ENCODE peak calls at places on chromosomes 13 and 19, in eight cellular contexts. One of them, this sample, is unnamed.

GRCh38 chr13:32019612-32020233 is 11.9 kb upstream of the FRY start:
- DNase-seq in neural crest cell: peak
- DNase-seq in stimulated activated CD4-positive, alpha-beta T cell treated with anti-CD3 and anti-CD28 coated beads, Interleukin-1b, Interleukin-23, amount 100 ng/mL, for 48 hours: no peak
- DNase-seq in activated CD8-positive, alpha-beta T cell treated with anti-CD3 and anti-CD28 coated beads, Interleukin-2, amount 10 ng/mL, durations not matched to agents 7 days and 5 days: peak
- DNase-seq in stromal cell of bone marrow: no peak
- DNase-seq in T follicular helper cell: no peak
- DNase-seq in CMK: no peak
- DNase-seq in LHCN-M2: peak
- DNase-seq in this sample: peak

GRCh38 chr19:38478273-38478971 is 44.9 kb downstream of the RYR1 start:
- DNase-seq in neural crest cell: peak
- DNase-seq in stimulated activated CD4-positive, alpha-beta T cell treated with anti-CD3 and anti-CD28 coated beads, Interleukin-1b, Interleukin-23, amount 100 ng/mL, for 48 hours: no peak
- DNase-seq in activated CD8-positive, alpha-beta T cell treated with anti-CD3 and anti-CD28 coated beads, Interleukin-2, amount 10 ng/mL, durations not matched to agents 7 days and 5 days: peak
- DNase-seq in stromal cell of bone marrow: no peak
- DNase-seq in T follicular helper cell: no peak
- DNase-seq in CMK: peak
- DNase-seq in LHCN-M2: peak
- DNase-seq in this sample: no peak

GRCh38 chr13:110265341-110265681 is 41.6 kb downstream of the COL4A1 start:
- DNase-seq in neural crest cell: no peak
- DNase-seq in stimulated activated CD4-positive, alpha-beta T cell treated with anti-CD3 and anti-CD28 coated beads, Interleukin-1b, Interleukin-23, amount 100 ng/mL, for 48 hours: no peak
- DNase-seq in activated CD8-positive, alpha-beta T cell treated with anti-CD3 and anti-CD28 coated beads, Interleukin-2, amount 10 ng/mL, durations not matched to agents 7 days and 5 days: no peak
- DNase-seq in stromal cell of bone marrow: no peak
- DNase-seq in T follicular helper cell: no peak
- DNase-seq in CMK: no peak
- DNase-seq in LHCN-M2: no peak
- DNase-seq in this sample: no peak

GRCh38 chr13:50511877-50512332 is 331.6 kb downstream of the DLEU7 start:
- DNase-seq in neural crest cell: no peak
- DNase-seq in stimulated activated CD4-positive, alpha-beta T cell treated with anti-CD3 and anti-CD28 coated beads, Interleukin-1b, Interleukin-23, amount 100 ng/mL, for 48 hours: no peak
- DNase-seq in activated CD8-positive, alpha-beta T cell treated with anti-CD3 and anti-CD28 coated beads, Interleukin-2, amount 10 ng/mL, durations not matched to agents 7 days and 5 days: no peak
- DNase-seq in stromal cell of bone marrow: no peak
- DNase-seq in T follicular helper cell: no peak
- DNase-seq in CMK: no peak
- DNase-seq in LHCN-M2: no peak
- DNase-seq in this sample: no peak

GRCh38 chr19:39709026-39709872 is 5.0 kb downstream of the LGALS14 start:
- DNase-seq in neural crest cell: no peak
- DNase-seq in stimulated activated CD4-positive, alpha-beta T cell treated with anti-CD3 and anti-CD28 coated beads, Interleukin-1b, Interleukin-23, amount 100 ng/mL, for 48 hours: no peak
- DNase-seq in activated CD8-positive, alpha-beta T cell treated with anti-CD3 and anti-CD28 coated beads, Interleukin-2, amount 10 ng/mL, durations not matched to agents 7 days and 5 days: no peak
- DNase-seq in stromal cell of bone marrow: no peak
- DNase-seq in T follicular helper cell: no peak
- DNase-seq in CMK: no peak
- DNase-seq in LHCN-M2: no peak
- DNase-seq in this sample: no peak

GRCh38 chr13:49756263-49756662 is 36.2 kb downstream of the KPNA3 start:
- DNase-seq in neural crest cell: no peak
- DNase-seq in stimulated activated CD4-positive, alpha-beta T cell treated with anti-CD3 and anti-CD28 coated beads, Interleukin-1b, Interleukin-23, amount 100 ng/mL, for 48 hours: no peak
- DNase-seq in activated CD8-positive, alpha-beta T cell treated with anti-CD3 and anti-CD28 coated beads, Interleukin-2, amount 10 ng/mL, durations not matched to agents 7 days and 5 days: no peak
- DNase-seq in stromal cell of bone marrow: no peak
- DNase-seq in T follicular helper cell: no peak
- DNase-seq in CMK: no peak
- DNase-seq in LHCN-M2: no peak
- DNase-seq in this sample: no peak

GRCh38 chr19:5253403-5254110 is 87.1 kb downstream of the PTPRS start:
- DNase-seq in neural crest cell: no peak
- DNase-seq in stimulated activated CD4-positive, alpha-beta T cell treated with anti-CD3 and anti-CD28 coated beads, Interleukin-1b, Interleukin-23, amount 100 ng/mL, for 48 hours: no peak
- DNase-seq in activated CD8-positive, alpha-beta T cell treated with anti-CD3 and anti-CD28 coated beads, Interleukin-2, amount 10 ng/mL, durations not matched to agents 7 days and 5 days: no peak
- DNase-seq in stromal cell of bone marrow: peak
- DNase-seq in T follicular helper cell: no peak
- DNase-seq in CMK: no peak
- DNase-seq in LHCN-M2: no peak
- DNase-seq in this sample: no peak

GRCh38 chr19:2394054-2394668 is 33.2 kb downstream of the TIMM13 start:
- DNase-seq in neural crest cell: no peak
- DNase-seq in stimulated activated CD4-positive, alpha-beta T cell treated with anti-CD3 and anti-CD28 coated beads, Interleukin-1b, Interleukin-23, amount 100 ng/mL, for 48 hours: no peak
- DNase-seq in activated CD8-positive, alpha-beta T cell treated with anti-CD3 and anti-CD28 coated beads, Interleukin-2, amount 10 ng/mL, durations not matched to agents 7 days and 5 days: peak
- DNase-seq in stromal cell of bone marrow: no peak
- DNase-seq in T follicular helper cell: no peak
- DNase-seq in CMK: no peak
- DNase-seq in LHCN-M2: no peak
- DNase-seq in this sample: no peak

GRCh38 chr13:59345316-59345715 is 818.4 kb downstream of the DIAPH3 start:
- DNase-seq in neural crest cell: no peak
- DNase-seq in stimulated activated CD4-positive, alpha-beta T cell treated with anti-CD3 and anti-CD28 coated beads, Interleukin-1b, Interleukin-23, amount 100 ng/mL, for 48 hours: no peak
- DNase-seq in activated CD8-positive, alpha-beta T cell treated with anti-CD3 and anti-CD28 coated beads, Interleukin-2, amount 10 ng/mL, durations not matched to agents 7 days and 5 days: no peak
- DNase-seq in stromal cell of bone marrow: no peak
- DNase-seq in T follicular helper cell: no peak
- DNase-seq in CMK: no peak
- DNase-seq in LHCN-M2: no peak
- DNase-seq in this sample: no peak

GRCh38 chr19:51709575-51709974 is 14.2 kb downstream of the HAS1 start:
- DNase-seq in neural crest cell: no peak
- DNase-seq in stimulated activated CD4-positive, alpha-beta T cell treated with anti-CD3 and anti-CD28 coated beads, Interleukin-1b, Interleukin-23, amount 100 ng/mL, for 48 hours: no peak
- DNase-seq in activated CD8-positive, alpha-beta T cell treated with anti-CD3 and anti-CD28 coated beads, Interleukin-2, amount 10 ng/mL, durations not matched to agents 7 days and 5 days: no peak
- DNase-seq in stromal cell of bone marrow: no peak
- DNase-seq in T follicular helper cell: no peak
- DNase-seq in CMK: no peak
- DNase-seq in LHCN-M2: no peak
- DNase-seq in this sample: no peak

GRCh38 chr13:113427562-113428468 is 25.5 kb downstream of the ADPRHL1 start:
- DNase-seq in neural crest cell: no peak
- DNase-seq in stimulated activated CD4-positive, alpha-beta T cell treated with anti-CD3 and anti-CD28 coated beads, Interleukin-1b, Interleukin-23, amount 100 ng/mL, for 48 hours: no peak
- DNase-seq in activated CD8-positive, alpha-beta T cell treated with anti-CD3 and anti-CD28 coated beads, Interleukin-2, amount 10 ng/mL, durations not matched to agents 7 days and 5 days: no peak
- DNase-seq in stromal cell of bone marrow: no peak
- DNase-seq in T follicular helper cell: no peak
- DNase-seq in CMK: no peak
- DNase-seq in LHCN-M2: no peak
- DNase-seq in this sample: no peak